ENCODE peak calls at places on chromosomes 2 and 18, in six cellular contexts. One of them, this sample, is unnamed.

GRCh38 chr2:230677182-230677946 is 35.3 kb upstream of the CAB39 start:
- DNase-seq in NCI-H2029: no peak
- DNase-seq in left kidney: no peak
- DNase-seq in stimulated activated CD4-positive, alpha-beta T cell treated with anti-CD3 and anti-CD28 coated beads, Interleukin-1b, Interleukin-23, amount 100 ng/mL, for 24 hours: no peak
- DNase-seq in kidney tubule cell: peak
- DNase-seq in GM04504: no peak
- DNase-seq in this sample: peak

GRCh38 chr2:184681642-184682321 is 83.5 kb downstream of the ZNF804A start:
- DNase-seq in stimulated activated CD4-positive, alpha-beta T cell treated with anti-CD3 and anti-CD28 coated beads, Interleukin-1b, Interleukin-23, amount 100 ng/mL, for 24 hours: no peak
- DNase-seq in kidney tubule cell: no peak
- DNase-seq in NCI-H2029: no peak
- DNase-seq in left kidney: no peak
- DNase-seq in GM04504: no peak
- DNase-seq in this sample: no peak

GRCh38 chr18:55018602-55019001 is 59.3 kb upstream of the CCDC68 start:
- DNase-seq in left kidney: no peak
- DNase-seq in stimulated activated CD4-positive, alpha-beta T cell treated with anti-CD3 and anti-CD28 coated beads, Interleukin-1b, Interleukin-23, amount 100 ng/mL, for 24 hours: no peak
- DNase-seq in GM04504: no peak
- DNase-seq in NCI-H2029: no peak
- DNase-seq in kidney tubule cell: peak
- DNase-seq in this sample: peak

GRCh38 chr2:203209538-203209937 is 29.3 kb upstream of the CYP20A1 start:
- DNase-seq in left kidney: no peak
- DNase-seq in stimulated activated CD4-positive, alpha-beta T cell treated with anti-CD3 and anti-CD28 coated beads, Interleukin-1b, Interleukin-23, amount 100 ng/mL, for 24 hours: no peak
- DNase-seq in kidney tubule cell: no peak
- DNase-seq in NCI-H2029: no peak
- DNase-seq in GM04504: no peak
- DNase-seq in this sample: no peak

GRCh38 chr2:8966123-8966908 is 37.2 kb downstream of the MBOAT2 start:
- DNase-seq in kidney tubule cell: peak
- DNase-seq in NCI-H2029: no peak
- DNase-seq in GM04504: no peak
- DNase-seq in left kidney: no peak
- DNase-seq in stimulated activated CD4-positive, alpha-beta T cell treated with anti-CD3 and anti-CD28 coated beads, Interleukin-1b, Interleukin-23, amount 100 ng/mL, for 24 hours: no peak
- DNase-seq in this sample: no peak

GRCh38 chr2:188978291-188979081 is 4.3 kb downstream of the COL3A1 start:
- DNase-seq in kidney tubule cell: peak
- DNase-seq in stimulated activated CD4-positive, alpha-beta T cell treated with anti-CD3 and anti-CD28 coated beads, Interleukin-1b, Interleukin-23, amount 100 ng/mL, for 24 hours: no peak
- DNase-seq in left kidney: peak
- DNase-seq in GM04504: peak
- DNase-seq in NCI-H2029: no peak
- DNase-seq in this sample: peak

GRCh38 chr2:112012556-112012955 is 42.5 kb upstream of the TMEM87B start:
- DNase-seq in NCI-H2029: no peak
- DNase-seq in GM04504: no peak
- DNase-seq in stimulated activated CD4-positive, alpha-beta T cell treated with anti-CD3 and anti-CD28 coated beads, Interleukin-1b, Interleukin-23, amount 100 ng/mL, for 24 hours: no peak
- DNase-seq in kidney tubule cell: no peak
- DNase-seq in left kidney: no peak
- DNase-seq in this sample: no peak

GRCh38 chr2:27856386-27856785 is 33.8 kb downstream of the RBKS start:
- DNase-seq in left kidney: no peak
- DNase-seq in NCI-H2029: no peak
- DNase-seq in stimulated activated CD4-positive, alpha-beta T cell treated with anti-CD3 and anti-CD28 coated beads, Interleukin-1b, Interleukin-23, amount 100 ng/mL, for 24 hours: no peak
- DNase-seq in kidney tubule cell: no peak
- DNase-seq in GM04504: no peak
- DNase-seq in this sample: no peak

GRCh38 chr2:62578837-62579640 is 73.0 kb upstream of the TMEM17 start:
- DNase-seq in stimulated activated CD4-positive, alpha-beta T cell treated with anti-CD3 and anti-CD28 coated beads, Interleukin-1b, Interleukin-23, amount 100 ng/mL, for 24 hours: no peak
- DNase-seq in left kidney: no peak
- DNase-seq in GM04504: peak
- DNase-seq in kidney tubule cell: peak
- DNase-seq in NCI-H2029: no peak
- DNase-seq in this sample: peak

GRCh38 chr2:9703085-9703641 is 72.4 kb upstream of the YWHAQ start:
- DNase-seq in NCI-H2029: peak
- DNase-seq in stimulated activated CD4-positive, alpha-beta T cell treated with anti-CD3 and anti-CD28 coated beads, Interleukin-1b, Interleukin-23, amount 100 ng/mL, for 24 hours: peak
- DNase-seq in GM04504: peak
- DNase-seq in left kidney: peak
- DNase-seq in kidney tubule cell: peak
- DNase-seq in this sample: peak

GRCh38 chr2:20050712-20051517 is 513 bp downstream of the LAPTM4A start:
- DNase-seq in GM04504: peak
- DNase-seq in kidney tubule cell: peak
- DNase-seq in left kidney: peak
- DNase-seq in stimulated activated CD4-positive, alpha-beta T cell treated with anti-CD3 and anti-CD28 coated beads, Interleukin-1b, Interleukin-23, amount 100 ng/mL, for 24 hours: no peak
- DNase-seq in NCI-H2029: no peak
- DNase-seq in this sample: peak

GRCh38 chr2:65213035-65213434 is 14.6 kb upstream of the ACTR2 start:
- DNase-seq in left kidney: no peak
- DNase-seq in GM04504: no peak
- DNase-seq in kidney tubule cell: no peak
- DNase-seq in NCI-H2029: no peak
- DNase-seq in stimulated activated CD4-positive, alpha-beta T cell treated with anti-CD3 and anti-CD28 coated beads, Interleukin-1b, Interleukin-23, amount 100 ng/mL, for 24 hours: no peak
- DNase-seq in this sample: no peak

GRCh38 chr2:114192362-114192761 is 250.1 kb upstream of the DPP10 start:
- DNase-seq in stimulated activated CD4-positive, alpha-beta T cell treated with anti-CD3 and anti-CD28 coated beads, Interleukin-1b, Interleukin-23, amount 100 ng/mL, for 24 hours: no peak
- DNase-seq in NCI-H2029: no peak
- DNase-seq in left kidney: no peak
- DNase-seq in GM04504: no peak
- DNase-seq in kidney tubule cell: peak
- DNase-seq in this sample: no peak

GRCh38 chr2:130251520-130251864 is 53.3 kb upstream of the TUBA3E start:
- DNase-seq in stimulated activated CD4-positive, alpha-beta T cell treated with anti-CD3 and anti-CD28 coated beads, Interleukin-1b, Interleukin-23, amount 100 ng/mL, for 24 hours: no peak
- DNase-seq in left kidney: peak
- DNase-seq in kidney tubule cell: no peak
- DNase-seq in GM04504: no peak
- DNase-seq in NCI-H2029: no peak
- DNase-seq in this sample: no peak

GRCh38 chr2:129008055-129008880 is 689.6 kb upstream of the HS6ST1 start:
- DNase-seq in GM04504: no peak
- DNase-seq in kidney tubule cell: peak
- DNase-seq in stimulated activated CD4-positive, alpha-beta T cell treated with anti-CD3 and anti-CD28 coated beads, Interleukin-1b, Interleukin-23, amount 100 ng/mL, for 24 hours: no peak
- DNase-seq in NCI-H2029: no peak
- DNase-seq in left kidney: no peak
- DNase-seq in this sample: no peak

GRCh38 chr2:218691234-218691633 is 19.3 kb downstream of the STK36 start:
- DNase-seq in NCI-H2029: no peak
- DNase-seq in left kidney: no peak
- DNase-seq in stimulated activated CD4-positive, alpha-beta T cell treated with anti-CD3 and anti-CD28 coated beads, Interleukin-1b, Interleukin-23, amount 100 ng/mL, for 24 hours: no peak
- DNase-seq in kidney tubule cell: peak
- DNase-seq in GM04504: peak
- DNase-seq in this sample: no peak

GRCh38 chr2:178403671-178404379 is 47.1 kb downstream of the PRKRA start:
- DNase-seq in NCI-H2029: no peak
- DNase-seq in kidney tubule cell: no peak
- DNase-seq in left kidney: no peak
- DNase-seq in stimulated activated CD4-positive, alpha-beta T cell treated with anti-CD3 and anti-CD28 coated beads, Interleukin-1b, Interleukin-23, amount 100 ng/mL, for 24 hours: no peak
- DNase-seq in GM04504: no peak
- DNase-seq in this sample: no peak

GRCh38 chr2:237700583-237701032 is 73.2 kb downstream of the LRRFIP1 start:
- DNase-seq in left kidney: peak
- DNase-seq in GM04504: no peak
- DNase-seq in NCI-H2029: no peak
- DNase-seq in kidney tubule cell: peak
- DNase-seq in stimulated activated CD4-positive, alpha-beta T cell treated with anti-CD3 and anti-CD28 coated beads, Interleukin-1b, Interleukin-23, amount 100 ng/mL, for 24 hours: peak
- DNase-seq in this sample: peak

GRCh38 chr2:219536967-219537366 is 6.6 kb downstream of the CHPF start:
- DNase-seq in stimulated activated CD4-positive, alpha-beta T cell treated with anti-CD3 and anti-CD28 coated beads, Interleukin-1b, Interleukin-23, amount 100 ng/mL, for 24 hours: no peak
- DNase-seq in left kidney: no peak
- DNase-seq in NCI-H2029: no peak
- DNase-seq in GM04504: no peak
- DNase-seq in kidney tubule cell: no peak
- DNase-seq in this sample: no peak

GRCh38 chr2:197453123-197453913 is at the start of gene COQ10B:
- DNase-seq in left kidney: peak
- DNase-seq in kidney tubule cell: peak
- DNase-seq in NCI-H2029: peak
- DNase-seq in stimulated activated CD4-positive, alpha-beta T cell treated with anti-CD3 and anti-CD28 coated beads, Interleukin-1b, Interleukin-23, amount 100 ng/mL, for 24 hours: peak
- DNase-seq in GM04504: peak
- DNase-seq in this sample: peak

GRCh38 chr2:216412022-216412999 is at the start of gene SMARCAL1:
- DNase-seq in left kidney: peak
- DNase-seq in kidney tubule cell: peak
- DNase-seq in stimulated activated CD4-positive, alpha-beta T cell treated with anti-CD3 and anti-CD28 coated beads, Interleukin-1b, Interleukin-23, amount 100 ng/mL, for 24 hours: peak
- DNase-seq in NCI-H2029: peak
- DNase-seq in GM04504: peak
- DNase-seq in this sample: peak

GRCh38 chr18:54775686-54776085 is 52.6 kb upstream of the RAB27B start:
- DNase-seq in left kidney: no peak
- DNase-seq in stimulated activated CD4-positive, alpha-beta T cell treated with anti-CD3 and anti-CD28 coated beads, Interleukin-1b, Interleukin-23, amount 100 ng/mL, for 24 hours: no peak
- DNase-seq in GM04504: no peak
- DNase-seq in NCI-H2029: no peak
- DNase-seq in kidney tubule cell: peak
- DNase-seq in this sample: peak

GRCh38 chr18:24878289-24878688 is 417.9 kb downstream of the HRH4 start:
- DNase-seq in kidney tubule cell: peak
- DNase-seq in left kidney: peak
- DNase-seq in NCI-H2029: no peak
- DNase-seq in GM04504: peak
- DNase-seq in stimulated activated CD4-positive, alpha-beta T cell treated with anti-CD3 and anti-CD28 coated beads, Interleukin-1b, Interleukin-23, amount 100 ng/mL, for 24 hours: no peak
- DNase-seq in this sample: peak

GRCh38 chr2:513981-514706 is 163.1 kb downstream of the TMEM18 start:
- DNase-seq in left kidney: no peak
- DNase-seq in GM04504: no peak
- DNase-seq in stimulated activated CD4-positive, alpha-beta T cell treated with anti-CD3 and anti-CD28 coated beads, Interleukin-1b, Interleukin-23, amount 100 ng/mL, for 24 hours: no peak
- DNase-seq in kidney tubule cell: no peak
- DNase-seq in NCI-H2029: no peak
- DNase-seq in this sample: no peak

This sample was measured in renal cortical epithelial cell.